ENCODE peak calls at places on chromosomes 12 and 14, in seven cellular contexts. S is activated gamma-delta T cell treated with anti-CD3 and anti-CD28 coated beads, Interleukin-2, amount 50 U/mL, for 16 hours; A is right lobe of liver; U is activated CD4-positive, alpha-beta T cell treated with anti-CD3 and anti-CD28 coated beads for 24 hours; N is stimulated activated CD4-positive, alpha-beta T cell treated with anti-CD3 and anti-CD28 coated beads, Interleukin-1b, Interleukin-23, amount 100 ng/mL, for 1 hour; T is activated T-cell treated with anti-CD3 and anti-CD28 coated beads for 1 hour; Q is immature natural killer cell. D is an unnamed sample.

GRCh38 chr12:121697093-121697698 is 15.4 kb upstream of the TMEM120B start:
- DNase-seq in S (no peak), A (no peak), U (no peak), N (no peak), T (no peak), Q (peak), D (no peak)

GRCh38 chr12:24039113-24039525 is 89.6 kb upstream of the SOX5 start:
- DNase-seq in S (no peak), A (no peak), U (no peak), N (no peak), T (no peak), Q (no peak), D (no peak)

GRCh38 chr12:75692883-75693282 is 181.5 kb upstream of the KRR1 start:
- DNase-seq in S (no peak), A (no peak), U (no peak), N (no peak), T (no peak), Q (no peak), D (no peak)

GRCh38 chr12:21699851-21700250 is 42.2 kb upstream of the LDHB start:
- DNase-seq in S (no peak), A (no peak), U (no peak), N (no peak), T (no peak), Q (no peak), D (no peak)

GRCh38 chr14:60188115-60188514 is 22.9 kb upstream of the DHRS7 start:
- DNase-seq in S (no peak), A (no peak), U (no peak), N (no peak), T (no peak), Q (no peak), D (no peak)

GRCh38 chr14:50260511-50260910 is 29.1 kb upstream of the SOS2 start:
- DNase-seq in S (no peak), A (no peak), U (no peak), N (no peak), T (no peak), Q (peak), D (peak)

GRCh38 chr12:65830305-65830704 is 6.0 kb downstream of the HMGA2 start:
- DNase-seq in S (no peak), A (no peak), U (no peak), N (no peak), T (no peak), Q (no peak), D (no peak)

GRCh38 chr12:32995623-32996022 is 99.0 kb upstream of the PKP2 start:
- DNase-seq in S (no peak), A (no peak), U (no peak), N (no peak), T (no peak), Q (no peak), D (no peak)

GRCh38 chr14:103296007-103296406 is 38.0 kb upstream of the EIF5 start:
- DNase-seq in S (no peak), A (no peak), U (no peak), N (no peak), T (no peak), Q (no peak), D (no peak)

GRCh38 chr12:109475993-109476806 is 900 bp downstream of the KCTD10 start:
- DNase-seq in S (no peak), A (no peak), U (no peak), N (no peak), T (no peak), Q (no peak), D (no peak)

GRCh38 chr14:94355191-94355794 is 32.2 kb upstream of the SERPINA6 start:
- DNase-seq in S (no peak), A (peak), U (no peak), N (no peak), T (no peak), Q (no peak), D (peak)

GRCh38 chr12:65355461-65355860 is 77.0 kb downstream of the MSRB3 start:
- DNase-seq in S (no peak), A (no peak), U (no peak), N (no peak), T (no peak), Q (no peak), D (no peak)

GRCh38 chr14:33909380-33910084 is 41.3 kb downstream of the EGLN3 start:
- DNase-seq in S (no peak), A (no peak), U (no peak), N (no peak), T (no peak), Q (no peak), D (no peak)

GRCh38 chr14:19743256-19743655 is at the start of gene OR4Q3:
- DNase-seq in S (no peak), A (no peak), U (no peak), N (no peak), T (no peak), Q (no peak), D (no peak)

GRCh38 chr12:54161481-54162437 is 27.0 kb downstream of the SMUG1 start:
- DNase-seq in S (no peak), A (no peak), U (no peak), N (no peak), T (no peak), Q (no peak), D (no peak)

GRCh38 chr12:100753837-100754236 is 40.7 kb upstream of the ANO4 start:
- DNase-seq in S (no peak), A (no peak), U (no peak), N (no peak), T (no peak), Q (no peak), D (no peak)

GRCh38 chr14:32648434-32648833 is 290.2 kb upstream of the NPAS3 start:
- DNase-seq in S (no peak), A (no peak), U (no peak), N (no peak), T (no peak), Q (no peak), D (no peak)

GRCh38 chr12:40825156-40825555 is 132.9 kb downstream of the CNTN1 start:
- DNase-seq in S (no peak), A (no peak), U (no peak), N (no peak), T (no peak), Q (no peak), D (no peak)

GRCh38 chr12:108578264-108578663 is 15.9 kb downstream of the ISCU start:
- DNase-seq in S (no peak), A (no peak), U (no peak), N (no peak), T (no peak), Q (no peak), D (no peak)

GRCh38 chr12:89995870-89996269 is 287.2 kb upstream of the ATP2B1 start:
- DNase-seq in S (no peak), A (no peak), U (no peak), N (no peak), T (no peak), Q (no peak), D (no peak)

GRCh38 chr14:49853158-49853477 is 530 bp upstream of the NEMF start:
- DNase-seq in S (no peak), A (no peak), U (no peak), N (no peak), T (no peak), Q (no peak), D (no peak)

GRCh38 chr12:46258129-46258528 is 10.7 kb downstream of the SLC38A1 start:
- DNase-seq in S (no peak), A (no peak), U (no peak), N (no peak), T (no peak), Q (no peak), D (no peak)

GRCh38 chr12:131003036-131003435 is 49.3 kb downstream of the ADGRD1 start:
- DNase-seq in S (no peak), A (no peak), U (no peak), N (no peak), T (no peak), Q (no peak), D (no peak)

GRCh38 chr14:54125109-54125508 is 168.5 kb upstream of the BMP4 start:
- DNase-seq in S (no peak), A (no peak), U (no peak), N (no peak), T (no peak), Q (no peak), D (no peak)

GRCh38 chr14:95870772-95871171 is 5.9 kb upstream of the TUNAR start:
- DNase-seq in S (no peak), A (no peak), U (no peak), N (no peak), T (no peak), Q (no peak), D (no peak)

GRCh38 chr12:29171421-29172258 is 22.6 kb downstream of the FAR2 start:
- DNase-seq in S (no peak), A (no peak), U (no peak), N (no peak), T (no peak), Q (no peak), D (no peak)

GRCh38 chr14:99995700-99996356 is 69.4 kb upstream of the EVL start:
- DNase-seq in S (peak), A (peak), U (peak), N (peak), T (peak), Q (peak), D (peak)

GRCh38 chr12:15863984-15864383 is 18.2 kb upstream of the STRAP start:
- DNase-seq in S (no peak), A (no peak), U (no peak), N (no peak), T (no peak), Q (no peak), D (no peak)

D was measured in tibial nerve.